ENCODE peak calls at places on chromosomes 12 and 14, in ten cellular contexts. One of them, this sample, is unnamed.

GRCh38 chr14:77859934-77860570 is 60.1 kb downstream of the ADCK1 start:
- DNase-seq in endothelial cell: no peak
- DNase-seq in T47D: no peak
- DNase-seq in DMS 273 treated with DMSO at 0.1 percent for 48 hours: no peak
- DNase-seq in CD4-positive, CD25-positive, alpha-beta regulatory T cell: no peak
- DNase-seq in Karpas-422: no peak
- DNase-seq in esophagus squamous epithelium: no peak
- DNase-seq in stimulated activated CD4-positive, alpha-beta T cell treated with anti-CD3 and anti-CD28 coated beads, TNF-alpha, amount 100 ng/mL, for 1 hour: no peak
- DNase-seq in epithelial cell of esophagus: no peak
- DNase-seq in foreskin fibroblast: peak
- DNase-seq in this sample: no peak

GRCh38 chr12:13670249-13670648 is 311.2 kb downstream of the GRIN2B start:
- DNase-seq in endothelial cell: no peak
- DNase-seq in T47D: no peak
- DNase-seq in DMS 273 treated with DMSO at 0.1 percent for 48 hours: no peak
- DNase-seq in CD4-positive, CD25-positive, alpha-beta regulatory T cell: no peak
- DNase-seq in Karpas-422: no peak
- DNase-seq in esophagus squamous epithelium: no peak
- DNase-seq in stimulated activated CD4-positive, alpha-beta T cell treated with anti-CD3 and anti-CD28 coated beads, TNF-alpha, amount 100 ng/mL, for 1 hour: no peak
- DNase-seq in epithelial cell of esophagus: no peak
- DNase-seq in foreskin fibroblast: no peak
- DNase-seq in this sample: no peak

GRCh38 chr12:25904442-25904841 is 54.0 kb upstream of the RASSF8 start:
- DNase-seq in endothelial cell: no peak
- DNase-seq in T47D: no peak
- DNase-seq in DMS 273 treated with DMSO at 0.1 percent for 48 hours: no peak
- DNase-seq in CD4-positive, CD25-positive, alpha-beta regulatory T cell: no peak
- DNase-seq in Karpas-422: no peak
- DNase-seq in esophagus squamous epithelium: no peak
- DNase-seq in stimulated activated CD4-positive, alpha-beta T cell treated with anti-CD3 and anti-CD28 coated beads, TNF-alpha, amount 100 ng/mL, for 1 hour: no peak
- DNase-seq in epithelial cell of esophagus: peak
- DNase-seq in foreskin fibroblast: peak
- DNase-seq in this sample: peak

GRCh38 chr12:57027805-57028153 is 11.4 kb upstream of the TAC3 start:
- DNase-seq in endothelial cell: no peak
- DNase-seq in T47D: no peak
- DNase-seq in DMS 273 treated with DMSO at 0.1 percent for 48 hours: no peak
- DNase-seq in CD4-positive, CD25-positive, alpha-beta regulatory T cell: no peak
- DNase-seq in Karpas-422: no peak
- DNase-seq in esophagus squamous epithelium: no peak
- DNase-seq in stimulated activated CD4-positive, alpha-beta T cell treated with anti-CD3 and anti-CD28 coated beads, TNF-alpha, amount 100 ng/mL, for 1 hour: no peak
- DNase-seq in epithelial cell of esophagus: no peak
- DNase-seq in foreskin fibroblast: no peak
- DNase-seq in this sample: no peak

GRCh38 chr12:75744607-75745256 is 233.3 kb upstream of the KRR1 start:
- DNase-seq in endothelial cell: no peak
- DNase-seq in T47D: no peak
- DNase-seq in DMS 273 treated with DMSO at 0.1 percent for 48 hours: no peak
- DNase-seq in CD4-positive, CD25-positive, alpha-beta regulatory T cell: no peak
- DNase-seq in Karpas-422: no peak
- DNase-seq in esophagus squamous epithelium: no peak
- DNase-seq in stimulated activated CD4-positive, alpha-beta T cell treated with anti-CD3 and anti-CD28 coated beads, TNF-alpha, amount 100 ng/mL, for 1 hour: no peak
- DNase-seq in epithelial cell of esophagus: no peak
- DNase-seq in foreskin fibroblast: no peak
- DNase-seq in this sample: no peak

GRCh38 chr12:27331299-27331926 is 1.2 kb upstream of the BMAL2 start:
- DNase-seq in endothelial cell: no peak
- DNase-seq in T47D: no peak
- DNase-seq in DMS 273 treated with DMSO at 0.1 percent for 48 hours: no peak
- DNase-seq in CD4-positive, CD25-positive, alpha-beta regulatory T cell: no peak
- DNase-seq in Karpas-422: no peak
- DNase-seq in esophagus squamous epithelium: no peak
- DNase-seq in stimulated activated CD4-positive, alpha-beta T cell treated with anti-CD3 and anti-CD28 coated beads, TNF-alpha, amount 100 ng/mL, for 1 hour: no peak
- DNase-seq in epithelial cell of esophagus: peak
- DNase-seq in foreskin fibroblast: peak
- DNase-seq in this sample: peak

GRCh38 chr12:41635731-41636130 is 447.6 kb downstream of the PDZRN4 start:
- DNase-seq in endothelial cell: no peak
- DNase-seq in T47D: no peak
- DNase-seq in DMS 273 treated with DMSO at 0.1 percent for 48 hours: no peak
- DNase-seq in CD4-positive, CD25-positive, alpha-beta regulatory T cell: no peak
- DNase-seq in Karpas-422: no peak
- DNase-seq in esophagus squamous epithelium: no peak
- DNase-seq in stimulated activated CD4-positive, alpha-beta T cell treated with anti-CD3 and anti-CD28 coated beads, TNF-alpha, amount 100 ng/mL, for 1 hour: no peak
- DNase-seq in epithelial cell of esophagus: no peak
- DNase-seq in foreskin fibroblast: no peak
- DNase-seq in this sample: no peak

GRCh38 chr12:8088574-8088973 is 6.5 kb downstream of the NECAP1 start:
- DNase-seq in endothelial cell: no peak
- DNase-seq in T47D: no peak
- DNase-seq in DMS 273 treated with DMSO at 0.1 percent for 48 hours: no peak
- DNase-seq in CD4-positive, CD25-positive, alpha-beta regulatory T cell: peak
- DNase-seq in Karpas-422: no peak
- DNase-seq in esophagus squamous epithelium: no peak
- DNase-seq in stimulated activated CD4-positive, alpha-beta T cell treated with anti-CD3 and anti-CD28 coated beads, TNF-alpha, amount 100 ng/mL, for 1 hour: no peak
- DNase-seq in epithelial cell of esophagus: no peak
- DNase-seq in foreskin fibroblast: no peak
- DNase-seq in this sample: no peak

GRCh38 chr14:64217318-64217717 is 76.9 kb downstream of the ESR2 start:
- DNase-seq in endothelial cell: no peak
- DNase-seq in T47D: no peak
- DNase-seq in DMS 273 treated with DMSO at 0.1 percent for 48 hours: no peak
- DNase-seq in CD4-positive, CD25-positive, alpha-beta regulatory T cell: no peak
- DNase-seq in Karpas-422: peak
- DNase-seq in esophagus squamous epithelium: no peak
- DNase-seq in stimulated activated CD4-positive, alpha-beta T cell treated with anti-CD3 and anti-CD28 coated beads, TNF-alpha, amount 100 ng/mL, for 1 hour: no peak
- DNase-seq in epithelial cell of esophagus: peak
- DNase-seq in foreskin fibroblast: no peak
- DNase-seq in this sample: no peak

GRCh38 chr12:117090816-117091711 is 8.2 kb downstream of the TESC start:
- DNase-seq in endothelial cell: no peak
- DNase-seq in T47D: no peak
- DNase-seq in DMS 273 treated with DMSO at 0.1 percent for 48 hours: no peak
- DNase-seq in CD4-positive, CD25-positive, alpha-beta regulatory T cell: no peak
- DNase-seq in Karpas-422: no peak
- DNase-seq in esophagus squamous epithelium: no peak
- DNase-seq in stimulated activated CD4-positive, alpha-beta T cell treated with anti-CD3 and anti-CD28 coated beads, TNF-alpha, amount 100 ng/mL, for 1 hour: no peak
- DNase-seq in epithelial cell of esophagus: no peak
- DNase-seq in foreskin fibroblast: no peak
- DNase-seq in this sample: no peak

GRCh38 chr12:30796891-30797371 is 42.2 kb upstream of the CAPRIN2 start:
- DNase-seq in endothelial cell: no peak
- DNase-seq in T47D: no peak
- DNase-seq in DMS 273 treated with DMSO at 0.1 percent for 48 hours: no peak
- DNase-seq in CD4-positive, CD25-positive, alpha-beta regulatory T cell: no peak
- DNase-seq in Karpas-422: no peak
- DNase-seq in esophagus squamous epithelium: no peak
- DNase-seq in stimulated activated CD4-positive, alpha-beta T cell treated with anti-CD3 and anti-CD28 coated beads, TNF-alpha, amount 100 ng/mL, for 1 hour: no peak
- DNase-seq in epithelial cell of esophagus: peak
- DNase-seq in foreskin fibroblast: peak
- DNase-seq in this sample: peak

GRCh38 chr14:97571861-97572555 is 774.8 kb downstream of the VRK1 start:
- DNase-seq in endothelial cell: no peak
- DNase-seq in T47D: no peak
- DNase-seq in DMS 273 treated with DMSO at 0.1 percent for 48 hours: no peak
- DNase-seq in CD4-positive, CD25-positive, alpha-beta regulatory T cell: no peak
- DNase-seq in Karpas-422: no peak
- DNase-seq in esophagus squamous epithelium: no peak
- DNase-seq in stimulated activated CD4-positive, alpha-beta T cell treated with anti-CD3 and anti-CD28 coated beads, TNF-alpha, amount 100 ng/mL, for 1 hour: no peak
- DNase-seq in epithelial cell of esophagus: no peak
- DNase-seq in foreskin fibroblast: no peak
- DNase-seq in this sample: no peak

GRCh38 chr14:100880271-100881101 is 23.0 kb downstream of the RTL1 start:
- DNase-seq in endothelial cell: no peak
- DNase-seq in T47D: no peak
- DNase-seq in DMS 273 treated with DMSO at 0.1 percent for 48 hours: no peak
- DNase-seq in CD4-positive, CD25-positive, alpha-beta regulatory T cell: no peak
- DNase-seq in Karpas-422: no peak
- DNase-seq in esophagus squamous epithelium: no peak
- DNase-seq in stimulated activated CD4-positive, alpha-beta T cell treated with anti-CD3 and anti-CD28 coated beads, TNF-alpha, amount 100 ng/mL, for 1 hour: no peak
- DNase-seq in epithelial cell of esophagus: no peak
- DNase-seq in foreskin fibroblast: no peak
- DNase-seq in this sample: no peak

GRCh38 chr12:110198386-110198785 is 74.2 kb downstream of the IFT81 start:
- DNase-seq in endothelial cell: no peak
- DNase-seq in T47D: no peak
- DNase-seq in DMS 273 treated with DMSO at 0.1 percent for 48 hours: no peak
- DNase-seq in CD4-positive, CD25-positive, alpha-beta regulatory T cell: no peak
- DNase-seq in Karpas-422: no peak
- DNase-seq in esophagus squamous epithelium: no peak
- DNase-seq in stimulated activated CD4-positive, alpha-beta T cell treated with anti-CD3 and anti-CD28 coated beads, TNF-alpha, amount 100 ng/mL, for 1 hour: no peak
- DNase-seq in epithelial cell of esophagus: no peak
- DNase-seq in foreskin fibroblast: peak
- DNase-seq in this sample: no peak

GRCh38 chr12:23681237-23681636 is 268.2 kb downstream of the SOX5 start:
- DNase-seq in endothelial cell: no peak
- DNase-seq in T47D: no peak
- DNase-seq in DMS 273 treated with DMSO at 0.1 percent for 48 hours: no peak
- DNase-seq in CD4-positive, CD25-positive, alpha-beta regulatory T cell: no peak
- DNase-seq in Karpas-422: no peak
- DNase-seq in esophagus squamous epithelium: no peak
- DNase-seq in stimulated activated CD4-positive, alpha-beta T cell treated with anti-CD3 and anti-CD28 coated beads, TNF-alpha, amount 100 ng/mL, for 1 hour: no peak
- DNase-seq in epithelial cell of esophagus: no peak
- DNase-seq in foreskin fibroblast: no peak
- DNase-seq in this sample: no peak

GRCh38 chr12:3168223-3168770 is 91.1 kb downstream of the TSPAN9 start:
- DNase-seq in endothelial cell: no peak
- DNase-seq in T47D: no peak
- DNase-seq in DMS 273 treated with DMSO at 0.1 percent for 48 hours: no peak
- DNase-seq in CD4-positive, CD25-positive, alpha-beta regulatory T cell: no peak
- DNase-seq in Karpas-422: no peak
- DNase-seq in esophagus squamous epithelium: no peak
- DNase-seq in stimulated activated CD4-positive, alpha-beta T cell treated with anti-CD3 and anti-CD28 coated beads, TNF-alpha, amount 100 ng/mL, for 1 hour: no peak
- DNase-seq in epithelial cell of esophagus: no peak
- DNase-seq in foreskin fibroblast: peak
- DNase-seq in this sample: no peak

GRCh38 chr12:99649551-99649950 is 2.0 kb downstream of the GARIN6 start:
- DNase-seq in endothelial cell: no peak
- DNase-seq in T47D: no peak
- DNase-seq in DMS 273 treated with DMSO at 0.1 percent for 48 hours: no peak
- DNase-seq in CD4-positive, CD25-positive, alpha-beta regulatory T cell: no peak
- DNase-seq in Karpas-422: no peak
- DNase-seq in esophagus squamous epithelium: no peak
- DNase-seq in stimulated activated CD4-positive, alpha-beta T cell treated with anti-CD3 and anti-CD28 coated beads, TNF-alpha, amount 100 ng/mL, for 1 hour: no peak
- DNase-seq in epithelial cell of esophagus: no peak
- DNase-seq in foreskin fibroblast: no peak
- DNase-seq in this sample: no peak

GRCh38 chr12:1829306-1829900 is 9.0 kb downstream of the LRTM2 start:
- DNase-seq in endothelial cell: no peak
- DNase-seq in T47D: no peak
- DNase-seq in DMS 273 treated with DMSO at 0.1 percent for 48 hours: no peak
- DNase-seq in CD4-positive, CD25-positive, alpha-beta regulatory T cell: no peak
- DNase-seq in Karpas-422: no peak
- DNase-seq in esophagus squamous epithelium: no peak
- DNase-seq in stimulated activated CD4-positive, alpha-beta T cell treated with anti-CD3 and anti-CD28 coated beads, TNF-alpha, amount 100 ng/mL, for 1 hour: no peak
- DNase-seq in epithelial cell of esophagus: no peak
- DNase-seq in foreskin fibroblast: no peak
- DNase-seq in this sample: no peak

GRCh38 chr12:117309276-117309885 is 52.0 kb downstream of the NOS1 start:
- DNase-seq in endothelial cell: no peak
- DNase-seq in T47D: no peak
- DNase-seq in DMS 273 treated with DMSO at 0.1 percent for 48 hours: no peak
- DNase-seq in CD4-positive, CD25-positive, alpha-beta regulatory T cell: no peak
- DNase-seq in Karpas-422: no peak
- DNase-seq in esophagus squamous epithelium: no peak
- DNase-seq in stimulated activated CD4-positive, alpha-beta T cell treated with anti-CD3 and anti-CD28 coated beads, TNF-alpha, amount 100 ng/mL, for 1 hour: no peak
- DNase-seq in epithelial cell of esophagus: no peak
- DNase-seq in foreskin fibroblast: no peak
- DNase-seq in this sample: no peak